ENCODE peak calls at places on chromosomes 13 and 19, in six cellular contexts. One of them, this sample, is unnamed. For H3K4me1, the result is how much of the 10 kb centered on the place peaks cover.

GRCh38 chr13:111409413-111409812 is 89.0 kb downstream of the TEX29 start:
- DNase-seq in tibial nerve: no peak
- DNase-seq in Peyer's patch: no peak
- DNase-seq in right lobe of liver: no peak
- DNase-seq in gastrocnemius medialis: no peak
- DNase-seq in A549: no peak
- DNase-seq in this sample: no peak

GRCh38 chr13:46181799-46182490 is at the start of gene LCP1:
- DNase-seq in tibial nerve: no peak
- DNase-seq in Peyer's patch: peak
- DNase-seq in right lobe of liver: no peak
- DNase-seq in gastrocnemius medialis: no peak
- DNase-seq in A549: no peak
- DNase-seq in this sample: no peak

GRCh38 chr19:10858204-10858828 is 10.1 kb downstream of the C19orf38 start:
- DNase-seq in tibial nerve: no peak
- DNase-seq in Peyer's patch: no peak
- DNase-seq in right lobe of liver: no peak
- DNase-seq in gastrocnemius medialis: no peak
- DNase-seq in A549: no peak
- DNase-seq in this sample: no peak

GRCh38 chr19:41958367-41959055 is 610 bp downstream of the RABAC1 start:
- DNase-seq in tibial nerve: peak
- DNase-seq in Peyer's patch: peak
- DNase-seq in right lobe of liver: peak
- DNase-seq in gastrocnemius medialis: peak
- DNase-seq in A549: peak
- DNase-seq in this sample: peak

GRCh38 chr19:17998827-17999150 is 9.2 kb upstream of the ARRDC2 start:
- DNase-seq in tibial nerve: no peak
- DNase-seq in Peyer's patch: no peak
- DNase-seq in right lobe of liver: no peak
- DNase-seq in gastrocnemius medialis: no peak
- DNase-seq in A549: no peak
- DNase-seq in this sample: no peak

GRCh38 chr19:30781519-30781918 is 409.3 kb downstream of the ZNF536 start:
- DNase-seq in tibial nerve: peak
- DNase-seq in Peyer's patch: no peak
- DNase-seq in right lobe of liver: no peak
- DNase-seq in gastrocnemius medialis: no peak
- DNase-seq in A549: no peak
- DNase-seq in this sample: no peak

GRCh38 chr13:39879286-39880035 is 224.0 kb downstream of the COG6 start:
- DNase-seq in tibial nerve: no peak
- DNase-seq in Peyer's patch: no peak
- DNase-seq in right lobe of liver: no peak
- DNase-seq in gastrocnemius medialis: no peak
- DNase-seq in A549: no peak
- DNase-seq in this sample: no peak

GRCh38 chr19:30254214-30254613 is 118.0 kb upstream of the ZNF536 start:
- DNase-seq in tibial nerve: no peak
- DNase-seq in Peyer's patch: no peak
- DNase-seq in right lobe of liver: no peak
- DNase-seq in gastrocnemius medialis: no peak
- DNase-seq in A549: no peak
- DNase-seq in this sample: no peak

GRCh38 chr19:14516746-14517438 is 1.3 kb downstream of the DNAJB1 start:
- DNase-seq in tibial nerve: no peak
- DNase-seq in Peyer's patch: no peak
- DNase-seq in right lobe of liver: peak
- DNase-seq in gastrocnemius medialis: no peak
- DNase-seq in A549: no peak
- DNase-seq in this sample: no peak

GRCh38 chr13:36163303-36163702 is 32.1 kb upstream of the DCLK1 start:
- DNase-seq in tibial nerve: no peak
- DNase-seq in Peyer's patch: no peak
- DNase-seq in right lobe of liver: no peak
- DNase-seq in gastrocnemius medialis: no peak
- DNase-seq in A549: no peak
- DNase-seq in this sample: no peak

GRCh38 chr19:8001995-8002849 is 3.2 kb downstream of the ELAVL1 start:
- DNase-seq in tibial nerve: peak
- DNase-seq in Peyer's patch: peak
- DNase-seq in right lobe of liver: peak
- DNase-seq in gastrocnemius medialis: peak
- DNase-seq in A549: peak
- DNase-seq in this sample: peak

GRCh38 chr13:88144580-88144979 is 473.4 kb downstream of the SLITRK5 start:
- DNase-seq in tibial nerve: no peak
- DNase-seq in Peyer's patch: no peak
- DNase-seq in right lobe of liver: no peak
- DNase-seq in gastrocnemius medialis: no peak
- DNase-seq in A549: no peak
- DNase-seq in this sample: no peak

GRCh38 chr19:55251296-55252081 is 7.3 kb downstream of the PPP6R1 start:
- DNase-seq in tibial nerve: no peak
- DNase-seq in Peyer's patch: peak
- DNase-seq in right lobe of liver: no peak
- DNase-seq in gastrocnemius medialis: no peak
- DNase-seq in A549: no peak
- DNase-seq in this sample: no peak

GRCh38 chr13:50378513-50378970 is 363.3 kb downstream of the KCNRG start:
- DNase-seq in tibial nerve: no peak
- DNase-seq in Peyer's patch: no peak
- DNase-seq in right lobe of liver: no peak
- DNase-seq in gastrocnemius medialis: no peak
- DNase-seq in A549: no peak
- DNase-seq in this sample: no peak

GRCh38 chr13:42969558-42970172 is 22.4 kb downstream of the EPSTI1 start:
- DNase-seq in tibial nerve: peak
- DNase-seq in Peyer's patch: peak
- DNase-seq in right lobe of liver: peak
- DNase-seq in gastrocnemius medialis: peak
- DNase-seq in A549: peak
- DNase-seq in this sample: peak

GRCh38 chr19:2787115-2787514 is 1.8 kb downstream of the THOP1 start:
- DNase-seq in tibial nerve: no peak
- DNase-seq in Peyer's patch: no peak
- DNase-seq in right lobe of liver: no peak
- DNase-seq in gastrocnemius medialis: no peak
- DNase-seq in A549: no peak
- DNase-seq in this sample: no peak

GRCh38 chr13:42996584-42996983 is 4.5 kb upstream of the EPSTI1 start:
- DNase-seq in tibial nerve: no peak
- DNase-seq in Peyer's patch: no peak
- DNase-seq in right lobe of liver: no peak
- DNase-seq in gastrocnemius medialis: no peak
- DNase-seq in A549: peak
- DNase-seq in this sample: no peak

GRCh38 chr19:29840066-29840950 is 28.5 kb downstream of the CCNE1 start:
- DNase-seq in tibial nerve: no peak
- DNase-seq in Peyer's patch: no peak
- DNase-seq in right lobe of liver: no peak
- DNase-seq in gastrocnemius medialis: no peak
- DNase-seq in A549: no peak
- DNase-seq in this sample: no peak

GRCh38 chr13:91368676-91369425 is 21.4 kb downstream of the MIR17HG start:
- DNase-seq in tibial nerve: no peak
- DNase-seq in Peyer's patch: no peak
- DNase-seq in right lobe of liver: no peak
- DNase-seq in gastrocnemius medialis: no peak
- DNase-seq in A549: no peak
- DNase-seq in this sample: no peak

GRCh38 chr19:33823341-33823740 is 26.7 kb downstream of the KCTD15 start:
- DNase-seq in tibial nerve: no peak
- DNase-seq in Peyer's patch: no peak
- DNase-seq in right lobe of liver: peak
- DNase-seq in gastrocnemius medialis: no peak
- DNase-seq in A549: no peak
- DNase-seq in this sample: no peak

GRCh38 chr19:7355151-7355845 is 6.6 kb downstream of the ARHGEF18 start:
- DNase-seq in tibial nerve: no peak
- DNase-seq in Peyer's patch: no peak
- DNase-seq in right lobe of liver: no peak
- DNase-seq in gastrocnemius medialis: no peak
- DNase-seq in A549: no peak
- DNase-seq in this sample: no peak

GRCh38 chr13:26386026-26386425 is 132.1 kb downstream of the CDK8 start:
- DNase-seq in tibial nerve: no peak
- DNase-seq in Peyer's patch: no peak
- DNase-seq in right lobe of liver: no peak
- DNase-seq in gastrocnemius medialis: no peak
- DNase-seq in A549: no peak
- DNase-seq in this sample: no peak

DNA sequence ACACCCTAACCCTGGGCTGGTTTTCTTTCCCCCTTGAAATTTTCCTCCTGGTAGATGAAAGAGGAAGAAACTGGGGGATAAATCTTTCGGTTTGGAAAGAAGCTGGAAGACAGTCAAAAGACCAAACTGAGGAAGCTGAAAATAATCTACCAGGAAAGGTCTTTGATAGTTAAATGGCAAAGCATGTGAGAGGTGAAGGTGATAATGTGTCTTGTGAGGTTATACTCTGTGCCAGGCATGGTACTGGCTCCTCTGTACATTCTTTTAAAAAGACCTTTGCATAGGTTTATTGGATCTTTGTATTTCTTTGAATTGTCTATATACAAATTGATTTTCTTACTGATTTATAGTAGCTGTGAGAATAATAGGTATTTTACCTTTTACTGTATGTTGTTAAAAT is 98.6 kb downstream of the FREM2 start:
- DNase-seq in tibial nerve: no peak
- DNase-seq in Peyer's patch: no peak
- DNase-seq in right lobe of liver: no peak
- DNase-seq in gastrocnemius medialis: no peak
- DNase-seq in A549: no peak
- DNase-seq in this sample: no peak
- H3K4me3 ChIP-seq in tibial nerve: no peak
- H3K4me3 ChIP-seq in Peyer's patch: no peak
- H3K4me3 ChIP-seq in right lobe of liver: no peak
- H3K4me3 ChIP-seq in gastrocnemius medialis: no peak
- H3K4me3 ChIP-seq in A549: no peak
- H3K4me3 ChIP-seq in this sample: no peak

GRCh38 chr19:49474545-49474930 is 523 bp downstream of the FLT3LG start:
- DNase-seq in tibial nerve: no peak
- DNase-seq in Peyer's patch: no peak
- DNase-seq in right lobe of liver: no peak
- DNase-seq in gastrocnemius medialis: no peak
- DNase-seq in A549: no peak
- DNase-seq in this sample: no peak
- TF ChIP-seq POLR2A in tibial nerve: no peak
- TF ChIP-seq POLR2A in Peyer's patch: no peak
- TF ChIP-seq POLR2A in right lobe of liver: no peak
- TF ChIP-seq POLR2A in gastrocnemius medialis: no peak
- TF ChIP-seq POLR2A in A549: no peak
- TF ChIP-seq POLR2A in this sample: no peak

GRCh38 chr19:37977992-37978391 is 71.0 kb downstream of the SIPA1L3 start:
- DNase-seq in tibial nerve: no peak
- DNase-seq in Peyer's patch: peak
- DNase-seq in right lobe of liver: no peak
- DNase-seq in gastrocnemius medialis: no peak
- DNase-seq in A549: no peak
- DNase-seq in this sample: no peak
- H3K4me1 ChIP-seq in tibial nerve: under half
- H3K4me1 ChIP-seq in Peyer's patch: under half
- H3K4me1 ChIP-seq in right lobe of liver: under half
- H3K4me1 ChIP-seq in gastrocnemius medialis: under half
- H3K4me1 ChIP-seq in A549: under half
- H3K4me1 ChIP-seq in this sample: under half

DNA sequence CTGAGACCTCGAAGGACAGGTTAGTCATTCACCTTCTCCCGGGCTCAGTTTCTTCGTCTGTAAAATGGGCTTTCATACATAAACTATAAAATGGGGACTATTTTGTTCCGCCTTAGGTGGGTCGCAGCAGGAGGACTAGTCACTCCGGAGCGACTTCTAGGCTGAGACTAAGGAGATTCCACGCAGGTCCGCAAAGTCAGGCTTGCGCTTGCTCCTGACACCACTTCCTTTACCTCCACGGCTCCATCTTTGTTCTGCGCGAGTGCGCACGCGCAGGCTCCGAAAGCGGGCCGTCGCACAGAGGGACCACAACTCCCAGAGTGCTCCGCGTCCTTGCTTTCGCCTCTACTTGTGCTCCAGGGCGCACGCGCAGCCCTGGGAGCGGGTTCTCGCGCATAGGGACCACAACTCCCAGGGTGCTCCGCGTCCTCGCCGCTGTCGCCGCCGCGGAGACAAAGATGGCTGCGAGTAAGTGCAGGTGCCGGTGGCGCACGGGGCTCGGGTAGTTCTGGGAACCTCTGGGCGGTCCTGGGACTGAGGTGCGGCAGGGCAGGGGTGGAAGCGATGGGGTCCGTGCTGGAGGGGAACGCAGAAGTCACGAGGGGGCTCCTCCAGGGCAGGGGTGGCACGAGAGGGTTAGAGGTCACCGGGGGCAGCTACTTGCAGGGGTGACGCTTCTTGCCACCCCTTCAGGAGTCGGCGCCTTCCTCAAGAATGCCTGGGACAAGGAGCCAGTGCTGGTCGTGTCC is at the start of gene NDUFA3:
- DNase-seq in tibial nerve: peak
- DNase-seq in Peyer's patch: peak
- DNase-seq in right lobe of liver: peak
- DNase-seq in gastrocnemius medialis: peak
- DNase-seq in A549: peak
- DNase-seq in this sample: peak
- H3K4me3 ChIP-seq in tibial nerve: peak
- H3K4me3 ChIP-seq in Peyer's patch: peak
- H3K4me3 ChIP-seq in right lobe of liver: peak
- H3K4me3 ChIP-seq in gastrocnemius medialis: peak
- H3K4me3 ChIP-seq in A549: peak
- H3K4me3 ChIP-seq in this sample: peak

DNA sequence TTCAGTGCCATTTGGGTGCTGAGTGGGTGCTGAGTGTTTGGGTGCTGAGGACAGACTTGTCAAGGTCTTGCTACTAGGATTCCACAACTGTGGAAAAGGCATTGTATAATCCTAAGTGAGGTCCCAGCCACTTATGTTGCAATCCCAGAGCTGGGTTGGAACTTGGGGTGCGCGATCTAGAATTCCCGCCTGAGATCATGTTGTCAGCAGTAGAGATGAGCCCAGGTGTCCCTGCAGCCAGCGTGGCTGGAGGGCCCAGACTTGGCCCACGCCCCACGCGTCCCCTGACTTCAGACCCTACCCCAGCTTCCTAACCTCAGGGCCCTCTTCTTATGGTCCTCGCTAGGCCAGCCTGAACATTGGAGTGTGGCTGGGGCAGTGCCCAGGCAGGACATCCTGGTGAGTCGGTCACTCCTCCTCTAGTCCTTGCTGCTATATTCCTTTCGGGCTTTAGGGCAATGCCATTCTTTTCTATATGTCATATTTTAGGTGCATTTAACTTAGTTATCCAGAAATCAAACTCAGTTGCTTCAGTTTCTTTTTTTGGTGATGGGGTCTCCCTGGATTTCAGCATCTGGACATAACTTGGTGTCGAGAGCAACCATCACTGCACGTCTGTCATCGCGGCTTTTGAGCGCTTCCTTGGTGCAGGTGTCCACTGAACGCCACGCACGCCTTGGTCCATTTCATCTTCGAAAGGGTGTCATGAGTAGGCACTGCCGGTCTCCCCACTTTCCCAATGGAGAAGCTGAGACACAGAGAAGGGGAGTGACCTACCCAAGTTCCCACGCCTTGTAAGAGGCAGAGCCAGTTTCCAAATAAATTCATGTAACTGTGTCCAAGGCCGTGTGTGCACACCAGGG is 46.4 kb upstream of the F7 start:
- DNase-seq in tibial nerve: no peak
- DNase-seq in Peyer's patch: no peak
- DNase-seq in right lobe of liver: no peak
- DNase-seq in gastrocnemius medialis: no peak
- DNase-seq in A549: no peak
- DNase-seq in this sample: peak
- TF ChIP-seq POLR2A in tibial nerve: no peak
- TF ChIP-seq POLR2A in Peyer's patch: no peak
- TF ChIP-seq POLR2A in right lobe of liver: no peak
- TF ChIP-seq POLR2A in gastrocnemius medialis: no peak
- TF ChIP-seq POLR2A in A549: no peak
- TF ChIP-seq POLR2A in this sample: no peak